ENCODE peak calls at places on chromosome 13, in seven cellular contexts. One of them, this sample, is unnamed.

GRCh38 chr13:110341445-110342247 is 34.6 kb downstream of the COL4A2 start:
- DNase-seq in neural crest cell: no peak
- DNase-seq in AG10803: no peak
- DNase-seq in psoas muscle: no peak
- DNase-seq in cardiac fibroblast: peak
- DNase-seq in fibroblast of villous mesenchyme: peak
- DNase-seq in foreskin fibroblast: peak
- DNase-seq in this sample: no peak

GRCh38 chr13:75175575-75175974 is 306.4 kb downstream of the TBC1D4 start:
- DNase-seq in neural crest cell: no peak
- DNase-seq in AG10803: no peak
- DNase-seq in psoas muscle: no peak
- DNase-seq in cardiac fibroblast: no peak
- DNase-seq in fibroblast of villous mesenchyme: no peak
- DNase-seq in foreskin fibroblast: peak
- DNase-seq in this sample: no peak

GRCh38 chr13:51225034-51225433 is 2.8 kb downstream of the FAM124A start:
- DNase-seq in neural crest cell: no peak
- DNase-seq in AG10803: peak
- DNase-seq in psoas muscle: no peak
- DNase-seq in cardiac fibroblast: no peak
- DNase-seq in fibroblast of villous mesenchyme: peak
- DNase-seq in foreskin fibroblast: peak
- DNase-seq in this sample: no peak

GRCh38 chr13:65971541-65971940 is 1258.6 kb downstream of the PCDH9 start:
- DNase-seq in neural crest cell: no peak
- DNase-seq in AG10803: no peak
- DNase-seq in psoas muscle: no peak
- DNase-seq in cardiac fibroblast: no peak
- DNase-seq in fibroblast of villous mesenchyme: no peak
- DNase-seq in foreskin fibroblast: no peak
- DNase-seq in this sample: no peak

GRCh38 chr13:98801626-98802418 is 49.4 kb upstream of the SLC15A1 start:
- DNase-seq in neural crest cell: no peak
- DNase-seq in AG10803: no peak
- DNase-seq in psoas muscle: no peak
- DNase-seq in cardiac fibroblast: no peak
- DNase-seq in fibroblast of villous mesenchyme: no peak
- DNase-seq in foreskin fibroblast: peak
- DNase-seq in this sample: no peak

GRCh38 chr13:101298517-101298916 is 117.8 kb downstream of the NALCN start:
- DNase-seq in neural crest cell: no peak
- DNase-seq in AG10803: no peak
- DNase-seq in psoas muscle: no peak
- DNase-seq in cardiac fibroblast: no peak
- DNase-seq in fibroblast of villous mesenchyme: no peak
- DNase-seq in foreskin fibroblast: no peak
- DNase-seq in this sample: no peak

GRCh38 chr13:42893346-42893745 is 98.7 kb downstream of the EPSTI1 start:
- DNase-seq in neural crest cell: no peak
- DNase-seq in AG10803: peak
- DNase-seq in psoas muscle: no peak
- DNase-seq in cardiac fibroblast: peak
- DNase-seq in fibroblast of villous mesenchyme: peak
- DNase-seq in foreskin fibroblast: peak
- DNase-seq in this sample: no peak

GRCh38 chr13:101941095-101941777 is 460.6 kb downstream of the FGF14 start:
- DNase-seq in neural crest cell: no peak
- DNase-seq in AG10803: peak
- DNase-seq in psoas muscle: no peak
- DNase-seq in cardiac fibroblast: peak
- DNase-seq in fibroblast of villous mesenchyme: peak
- DNase-seq in foreskin fibroblast: peak
- DNase-seq in this sample: no peak

GRCh38 chr13:76620036-76620435 is 266.2 kb downstream of the KCTD12 start:
- DNase-seq in neural crest cell: no peak
- DNase-seq in AG10803: no peak
- DNase-seq in psoas muscle: no peak
- DNase-seq in cardiac fibroblast: no peak
- DNase-seq in fibroblast of villous mesenchyme: no peak
- DNase-seq in foreskin fibroblast: no peak
- DNase-seq in this sample: no peak

GRCh38 chr13:114100446-114101320 is 31.7 kb downstream of the RASA3 start:
- DNase-seq in neural crest cell: no peak
- DNase-seq in AG10803: peak
- DNase-seq in psoas muscle: peak
- DNase-seq in cardiac fibroblast: peak
- DNase-seq in fibroblast of villous mesenchyme: no peak
- DNase-seq in foreskin fibroblast: peak
- DNase-seq in this sample: no peak

GRCh38 chr13:22592515-22592914 is 588.3 kb upstream of the SGCG start:
- DNase-seq in neural crest cell: no peak
- DNase-seq in AG10803: no peak
- DNase-seq in psoas muscle: no peak
- DNase-seq in cardiac fibroblast: no peak
- DNase-seq in fibroblast of villous mesenchyme: peak
- DNase-seq in foreskin fibroblast: peak
- DNase-seq in this sample: no peak

GRCh38 chr13:23751195-23751594 is 138.0 kb downstream of the MIPEP start:
- DNase-seq in neural crest cell: no peak
- DNase-seq in AG10803: no peak
- DNase-seq in psoas muscle: no peak
- DNase-seq in cardiac fibroblast: no peak
- DNase-seq in fibroblast of villous mesenchyme: peak
- DNase-seq in foreskin fibroblast: no peak
- DNase-seq in this sample: no peak

GRCh38 chr13:106291006-106291405 is 244.5 kb downstream of the EFNB2 start:
- DNase-seq in neural crest cell: no peak
- DNase-seq in AG10803: peak
- DNase-seq in psoas muscle: no peak
- DNase-seq in cardiac fibroblast: peak
- DNase-seq in fibroblast of villous mesenchyme: peak
- DNase-seq in foreskin fibroblast: peak
- DNase-seq in this sample: no peak

GRCh38 chr13:113816248-113816924 is 47.5 kb downstream of the GAS6 start:
- DNase-seq in neural crest cell: no peak
- DNase-seq in AG10803: no peak
- DNase-seq in psoas muscle: peak
- DNase-seq in cardiac fibroblast: no peak
- DNase-seq in fibroblast of villous mesenchyme: no peak
- DNase-seq in foreskin fibroblast: peak
- DNase-seq in this sample: no peak

GRCh38 chr13:113638173-113638746 is 19.7 kb downstream of the ATP4B start:
- DNase-seq in neural crest cell: no peak
- DNase-seq in AG10803: no peak
- DNase-seq in psoas muscle: peak
- DNase-seq in cardiac fibroblast: no peak
- DNase-seq in fibroblast of villous mesenchyme: no peak
- DNase-seq in foreskin fibroblast: no peak
- DNase-seq in this sample: no peak

DNA sequence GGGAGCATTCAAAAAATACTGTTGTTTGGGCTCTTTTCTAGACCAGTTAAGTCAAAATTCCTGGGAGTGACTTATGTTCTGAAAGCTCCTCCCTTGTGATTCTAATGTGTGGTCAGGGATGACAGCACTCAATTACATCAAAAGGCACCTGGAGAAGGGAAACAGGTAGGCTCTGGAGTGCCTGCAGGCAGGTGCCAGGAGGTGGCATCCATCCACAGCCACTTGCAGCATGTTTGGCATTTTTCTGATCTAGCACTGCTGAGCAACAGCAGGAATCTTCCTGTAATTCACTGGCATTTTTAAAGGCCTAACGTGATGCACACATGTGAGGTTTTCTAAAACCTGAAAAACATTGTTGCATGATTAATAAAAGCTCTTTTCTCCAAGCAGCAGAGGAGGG is 94.6 kb downstream of the CCNA1 start:
- DNase-seq in neural crest cell: no peak
- DNase-seq in AG10803: no peak
- DNase-seq in psoas muscle: no peak
- DNase-seq in cardiac fibroblast: no peak
- DNase-seq in fibroblast of villous mesenchyme: no peak
- DNase-seq in foreskin fibroblast: no peak
- DNase-seq in this sample: no peak
- TF ChIP-seq CTCF in neural crest cell: no peak
- TF ChIP-seq CTCF in AG10803: no peak
- TF ChIP-seq CTCF in psoas muscle: no peak
- TF ChIP-seq CTCF in cardiac fibroblast: no peak
- TF ChIP-seq CTCF in fibroblast of villous mesenchyme: no peak
- TF ChIP-seq CTCF in foreskin fibroblast: no peak
- TF ChIP-seq CTCF in this sample: no peak

GRCh38 chr13:97515643-97516042 is 81.7 kb downstream of the RAP2A start:
- DNase-seq in neural crest cell: no peak
- DNase-seq in AG10803: no peak
- DNase-seq in psoas muscle: no peak
- DNase-seq in cardiac fibroblast: no peak
- DNase-seq in fibroblast of villous mesenchyme: no peak
- DNase-seq in foreskin fibroblast: no peak
- DNase-seq in this sample: no peak

DNA sequence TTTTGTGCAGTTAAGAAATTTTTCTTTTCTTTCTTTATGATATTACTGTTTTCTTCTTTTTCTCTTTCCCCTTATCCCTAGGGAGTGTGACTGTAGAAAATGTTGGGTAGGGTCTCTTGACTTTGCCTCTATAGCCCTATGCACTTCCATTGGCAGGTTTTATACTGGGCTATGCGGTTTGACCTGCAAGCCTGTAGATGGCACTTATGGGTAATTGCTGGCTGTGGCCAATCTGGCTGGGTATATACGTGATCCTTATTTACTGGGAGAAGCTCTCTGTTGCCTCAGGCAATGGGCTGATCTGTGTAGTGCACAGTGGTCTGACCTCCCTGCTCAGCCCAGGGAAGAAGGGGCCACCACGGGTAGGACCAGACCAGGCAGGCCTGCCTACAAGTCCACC is 78.8 kb downstream of the RAP2A start:
- DNase-seq in neural crest cell: no peak
- DNase-seq in AG10803: no peak
- DNase-seq in psoas muscle: no peak
- DNase-seq in cardiac fibroblast: no peak
- DNase-seq in fibroblast of villous mesenchyme: peak
- DNase-seq in foreskin fibroblast: no peak
- DNase-seq in this sample: no peak
- TF ChIP-seq CTCF in neural crest cell: no peak
- TF ChIP-seq CTCF in AG10803: no peak
- TF ChIP-seq CTCF in psoas muscle: no peak
- TF ChIP-seq CTCF in cardiac fibroblast: no peak
- TF ChIP-seq CTCF in fibroblast of villous mesenchyme: peak
- TF ChIP-seq CTCF in foreskin fibroblast: no peak
- TF ChIP-seq CTCF in this sample: no peak

GRCh38 chr13:73224708-73225107 is 165.9 kb downstream of the KLF5 start:
- DNase-seq in neural crest cell: no peak
- DNase-seq in AG10803: peak
- DNase-seq in psoas muscle: no peak
- DNase-seq in cardiac fibroblast: no peak
- DNase-seq in fibroblast of villous mesenchyme: peak
- DNase-seq in foreskin fibroblast: no peak
- DNase-seq in this sample: no peak

GRCh38 chr13:73230714-73231113 is 171.9 kb downstream of the KLF5 start:
- DNase-seq in neural crest cell: no peak
- DNase-seq in AG10803: peak
- DNase-seq in psoas muscle: no peak
- DNase-seq in cardiac fibroblast: no peak
- DNase-seq in fibroblast of villous mesenchyme: no peak
- DNase-seq in foreskin fibroblast: no peak
- DNase-seq in this sample: no peak

GRCh38 chr13:73225983-73226382 is 167.2 kb downstream of the KLF5 start:
- DNase-seq in neural crest cell: no peak
- DNase-seq in AG10803: no peak
- DNase-seq in psoas muscle: no peak
- DNase-seq in cardiac fibroblast: no peak
- DNase-seq in fibroblast of villous mesenchyme: no peak
- DNase-seq in foreskin fibroblast: no peak
- DNase-seq in this sample: no peak

GRCh38 chr13:73231456-73231855 is 172.7 kb downstream of the KLF5 start:
- DNase-seq in neural crest cell: no peak
- DNase-seq in AG10803: peak
- DNase-seq in psoas muscle: no peak
- DNase-seq in cardiac fibroblast: no peak
- DNase-seq in fibroblast of villous mesenchyme: no peak
- DNase-seq in foreskin fibroblast: no peak
- DNase-seq in this sample: no peak

GRCh38 chr13:73228546-73228945 is 169.7 kb downstream of the KLF5 start:
- DNase-seq in neural crest cell: no peak
- DNase-seq in AG10803: no peak
- DNase-seq in psoas muscle: no peak
- DNase-seq in cardiac fibroblast: peak
- DNase-seq in fibroblast of villous mesenchyme: peak
- DNase-seq in foreskin fibroblast: no peak
- DNase-seq in this sample: no peak
- TF ChIP-seq CTCF in neural crest cell: no peak
- TF ChIP-seq CTCF in AG10803: peak
- TF ChIP-seq CTCF in psoas muscle: no peak
- TF ChIP-seq CTCF in cardiac fibroblast: no peak
- TF ChIP-seq CTCF in fibroblast of villous mesenchyme: peak
- TF ChIP-seq CTCF in foreskin fibroblast: peak
- TF ChIP-seq CTCF in this sample: no peak

GRCh38 chr13:91347212-91347995 is at the start of gene MIR17HG:
- DNase-seq in neural crest cell: peak
- DNase-seq in AG10803: peak
- DNase-seq in psoas muscle: peak
- DNase-seq in cardiac fibroblast: peak
- DNase-seq in fibroblast of villous mesenchyme: peak
- DNase-seq in foreskin fibroblast: peak
- DNase-seq in this sample: peak
- TF ChIP-seq CTCF in neural crest cell: no peak
- TF ChIP-seq CTCF in AG10803: no peak
- TF ChIP-seq CTCF in psoas muscle: no peak
- TF ChIP-seq CTCF in cardiac fibroblast: no peak
- TF ChIP-seq CTCF in fibroblast of villous mesenchyme: no peak
- TF ChIP-seq CTCF in foreskin fibroblast: no peak
- TF ChIP-seq CTCF in this sample: no peak

GRCh38 chr13:97125051-97125809 is 96.9 kb upstream of the MBNL2 start:
- DNase-seq in neural crest cell: no peak
- DNase-seq in AG10803: peak
- DNase-seq in psoas muscle: peak
- DNase-seq in cardiac fibroblast: peak
- DNase-seq in fibroblast of villous mesenchyme: peak
- DNase-seq in foreskin fibroblast: peak
- DNase-seq in this sample: peak
- TF ChIP-seq CTCF in neural crest cell: no peak
- TF ChIP-seq CTCF in AG10803: no peak
- TF ChIP-seq CTCF in psoas muscle: no peak
- TF ChIP-seq CTCF in cardiac fibroblast: no peak
- TF ChIP-seq CTCF in fibroblast of villous mesenchyme: peak
- TF ChIP-seq CTCF in foreskin fibroblast: no peak
- TF ChIP-seq CTCF in this sample: peak

GRCh38 chr13:33262997-33263396 is 22.6 kb downstream of the STARD13 start:
- DNase-seq in neural crest cell: no peak
- DNase-seq in AG10803: no peak
- DNase-seq in psoas muscle: no peak
- DNase-seq in cardiac fibroblast: no peak
- DNase-seq in fibroblast of villous mesenchyme: no peak
- DNase-seq in foreskin fibroblast: no peak
- DNase-seq in this sample: no peak
- TF ChIP-seq CTCF in neural crest cell: no peak
- TF ChIP-seq CTCF in AG10803: peak
- TF ChIP-seq CTCF in psoas muscle: no peak
- TF ChIP-seq CTCF in cardiac fibroblast: peak
- TF ChIP-seq CTCF in fibroblast of villous mesenchyme: peak
- TF ChIP-seq CTCF in foreskin fibroblast: no peak
- TF ChIP-seq CTCF in this sample: peak